ENCODE peak calls at places on chromosomes 11 and 22, in six cellular contexts. P is suprapubic skin, C is fibroblast of lung, U is aorta, V is endothelial cell of umbilical vein, O is transverse colon. Y is an unnamed sample. For H3K4me1 and H3K9me3, the result is how much of the 10 kb centered on the place peaks cover.

GRCh38 chr11:12205330-12205729 is 94.9 kb downstream of the MICAL2 start:
- DNase-seq in P (no peak), C (peak), U (no peak), V (no peak), O (no peak), Y (no peak)

GRCh38 chr11:24513837-24514594 is 17.2 kb downstream of the LUZP2 start:
- DNase-seq in P (no peak), C (no peak), U (no peak), V (no peak), O (no peak), Y (no peak)

GRCh38 chr11:122720482-122720881 is 65.0 kb downstream of the UBASH3B start:
- DNase-seq in P (no peak), C (no peak), U (no peak), V (no peak), O (no peak), Y (no peak)

GRCh38 chr11:102530558-102530957 is at the start of gene MMP7:
- DNase-seq in P (no peak), C (peak), U (no peak), V (peak), O (no peak), Y (no peak)

GRCh38 chr22:31579835-31580242 is 82.2 kb downstream of the PISD start:
- DNase-seq in P (no peak), C (no peak), U (no peak), V (no peak), O (no peak), Y (peak)

GRCh38 chr22:27515091-27515523 is 286.4 kb downstream of the MN1 start:
- DNase-seq in P (no peak), C (peak), U (peak), V (no peak), O (no peak), Y (no peak)

GRCh38 chr11:12743834-12744449 is 69.7 kb downstream of the TEAD1 start:
- DNase-seq in P (no peak), C (no peak), U (no peak), V (no peak), O (no peak), Y (no peak)

GRCh38 chr11:73538381-73538872 is 59.5 kb downstream of the FAM168A start:
- DNase-seq in P (no peak), C (no peak), U (no peak), V (peak), O (no peak), Y (no peak)

GRCh38 chr11:32225491-32226285 is 134.8 kb downstream of the RCN1 start:
- DNase-seq in P (no peak), C (no peak), U (no peak), V (no peak), O (no peak), Y (no peak)

GRCh38 chr11:100706179-100706578 is 19.1 kb downstream of the ARHGAP42 start:
- DNase-seq in P (no peak), C (no peak), U (no peak), V (no peak), O (no peak), Y (no peak)

GRCh38 chr11:121460941-121461514 is 8.3 kb upstream of the SORL1-AS1 start:
- DNase-seq in P (no peak), C (no peak), U (no peak), V (no peak), O (no peak), Y (no peak)

GRCh38 chr11:9046376-9046775 is 42.6 kb upstream of the NRIP3 start:
- DNase-seq in P (no peak), C (no peak), U (no peak), V (no peak), O (no peak), Y (no peak)

GRCh38 chr11:47991266-47991830 is 11.0 kb downstream of the PTPRJ start:
- DNase-seq in P (no peak), C (no peak), U (no peak), V (peak), O (peak), Y (no peak)

GRCh38 chr11:76361773-76362172 is 19.2 kb downstream of the THAP12 start:
- DNase-seq in P (no peak), C (no peak), U (no peak), V (no peak), O (no peak), Y (no peak)

GRCh38 chr11:73003083-73003482 is 139.0 kb downstream of the FCHSD2 start:
- DNase-seq in P (no peak), C (no peak), U (no peak), V (no peak), O (no peak), Y (no peak)

GRCh38 chr11:7020183-7020917 is at the start of the genes NLRP14 and ZNF214:
- DNase-seq in P (peak), C (peak), U (peak), V (peak), O (peak), Y (peak)

GRCh38 chr22:38754247-38755154 is 1.3 kb downstream of the SUN2 start:
- DNase-seq in P (peak), C (peak), U (peak), V (peak), O (peak), Y (peak)

GRCh38 chr22:39039306-39040126 is 1.1 kb upstream of the APOBEC3F start:
- DNase-seq in P (no peak), C (no peak), U (no peak), V (no peak), O (no peak), Y (no peak)

GRCh38 chr22:39526736-39527171 is 5.8 kb downstream of the RPS19BP1 start:
- DNase-seq in P (no peak), C (no peak), U (no peak), V (no peak), O (no peak), Y (peak)

GRCh38 chr11:118109231-118109630 is 22.5 kb upstream of the SMIM35 start:
- DNase-seq in P (no peak), C (no peak), U (no peak), V (no peak), O (no peak), Y (no peak)

GRCh38 chr11:122634507-122634906 is 21.0 kb upstream of the UBASH3B start:
- DNase-seq in P (peak), C (peak), U (no peak), V (no peak), O (peak), Y (no peak)

GRCh38 chr11:111635706-111636045 is 33.4 kb downstream of the SIK2 start:
- DNase-seq in P (no peak), C (peak), U (peak), V (no peak), O (peak), Y (no peak)

GRCh38 chr22:47171441-47172221 is 409.2 kb downstream of the TBC1D22A start:
- DNase-seq in P (peak), C (no peak), U (peak), V (no peak), O (peak), Y (peak)

DNA sequence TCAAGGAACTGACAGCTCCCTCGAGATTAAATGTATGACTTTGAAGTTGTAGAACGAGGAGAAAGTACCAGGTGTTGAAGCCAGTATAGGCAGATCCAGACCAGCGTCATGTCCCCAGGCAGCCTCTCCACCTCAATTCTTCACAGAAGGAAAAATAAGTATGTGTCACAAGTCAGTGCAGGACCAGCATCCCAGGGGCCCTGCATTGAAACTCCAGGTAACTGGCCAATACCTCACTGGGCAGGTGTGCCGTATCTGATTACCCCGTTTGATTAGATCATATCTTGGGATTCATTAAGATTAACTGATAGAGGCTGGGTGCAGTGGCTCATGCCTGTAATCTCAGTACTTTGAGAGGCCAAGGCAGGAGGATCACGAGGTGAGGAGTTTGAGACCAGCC is 466.7 kb upstream of the B3GAT1 start:
- DNase-seq in P (no peak), C (no peak), U (no peak), V (no peak), O (no peak), Y (no peak)
- H3K4me1 ChIP-seq in P (under half), C (under half), U (under half), V (under half), O (under half), Y (under half)

DNA sequence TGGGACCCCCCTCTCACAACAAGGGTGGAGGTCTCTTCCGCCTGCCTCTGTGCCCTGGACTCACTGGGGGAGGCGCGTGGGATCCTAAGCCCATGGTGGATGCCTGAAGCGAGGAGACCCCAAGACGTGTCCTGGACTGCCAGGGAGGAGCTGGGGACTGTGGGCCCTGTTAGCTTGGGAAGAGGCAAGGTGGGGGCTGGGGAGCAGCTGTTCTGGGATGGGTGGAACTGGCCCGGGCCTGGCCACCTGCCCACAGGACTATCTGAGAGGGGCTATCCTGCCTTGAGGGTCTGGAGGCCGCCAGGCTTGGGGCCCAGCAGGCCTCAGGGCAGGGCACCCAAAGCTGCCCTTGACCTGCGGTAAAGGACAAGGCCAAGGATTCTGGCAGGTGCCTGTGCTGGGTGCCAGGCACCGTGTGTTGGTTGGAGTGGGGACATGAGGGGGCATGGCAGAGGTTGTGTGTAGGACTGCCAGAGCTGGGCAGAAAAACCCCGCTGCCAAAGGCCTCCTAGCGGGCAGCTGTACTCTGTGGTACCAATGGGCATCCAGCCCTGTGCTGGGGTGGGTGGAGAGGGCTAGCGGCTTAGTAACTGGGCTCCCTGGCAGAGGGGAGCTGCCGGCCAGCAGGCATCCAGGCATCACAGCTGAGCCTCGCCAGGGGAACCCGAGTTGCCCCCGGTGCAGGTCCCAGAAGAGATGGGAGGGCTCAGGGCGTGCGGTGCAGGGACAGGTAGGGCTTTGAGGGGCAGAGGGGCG is 670 bp downstream of the LSP1 start:
- DNase-seq in P (no peak), C (no peak), U (no peak), V (no peak), O (no peak), Y (no peak)
- H3K4me3 ChIP-seq in P (peak), C (no peak), U (no peak), V (no peak), O (peak), Y (peak)

GRCh38 chr22:49157529-49158339 is 669.9 kb downstream of the BRD1 start:
- DNase-seq in P (peak), C (no peak), U (no peak), V (no peak), O (no peak), Y (no peak)

GRCh38 chr22:49160261-49161001 is 667.2 kb downstream of the BRD1 start:
- DNase-seq in P (no peak), C (no peak), U (peak), V (no peak), O (no peak), Y (no peak)

GRCh38 chr22:49158741-49159564 is 668.7 kb downstream of the BRD1 start:
- DNase-seq in P (no peak), C (no peak), U (peak), V (no peak), O (no peak), Y (no peak)

GRCh38 chr22:49161002-49161850 is 666.4 kb downstream of the BRD1 start:
- DNase-seq in P (no peak), C (no peak), U (peak), V (no peak), O (no peak), Y (peak)

DNA sequence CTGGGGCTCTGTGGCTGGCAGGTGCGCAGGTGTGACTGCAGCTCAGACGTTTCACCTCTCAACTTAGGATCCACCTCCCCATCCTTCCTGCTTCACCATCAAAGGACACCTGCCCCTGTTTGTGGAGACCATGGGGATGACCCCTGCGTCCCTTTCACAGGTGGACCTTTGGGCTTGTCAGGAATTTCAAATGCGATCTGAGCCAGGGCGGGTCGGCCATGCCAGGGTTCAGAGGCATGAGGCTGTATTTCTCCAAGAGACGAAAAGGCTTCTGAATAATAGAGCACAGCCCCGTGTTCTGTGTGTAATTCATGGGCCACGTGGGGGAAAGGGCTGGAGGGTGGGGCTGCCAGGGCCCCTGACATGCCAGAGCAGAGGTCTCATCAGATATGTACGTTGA is 668.0 kb downstream of the BRD1 start:
- DNase-seq in P (no peak), C (no peak), U (peak), V (no peak), O (no peak), Y (no peak)
- H3K9me3 ChIP-seq in P (under half), C (under half), U (under half), V (under half), O (under half), Y (under half)

GRCh38 chr11:129840236-129840635 is 24.6 kb downstream of the TMEM45B start:
- DNase-seq in P (no peak), C (no peak), U (no peak), V (no peak), O (peak), Y (no peak)
- H3K4me1 ChIP-seq in P (under half), C (under half), U (under half), V (under half), O (under half), Y (under half)

GRCh38 chr11:119726585-119727522 is 2.1 kb downstream of the NECTIN1 start:
- DNase-seq in P (no peak), C (no peak), U (no peak), V (no peak), O (no peak), Y (peak)
- H3K4me3 ChIP-seq in P (peak), C (peak), U (peak), V (peak), O (peak), Y (peak)

GRCh38 chr22:49616356-49617231 is 211.1 kb downstream of the BRD1 start:
- DNase-seq in P (no peak), C (no peak), U (no peak), V (no peak), O (no peak), Y (peak)

GRCh38 chr22:49613108-49613507 is 214.6 kb downstream of the BRD1 start:
- DNase-seq in P (no peak), C (no peak), U (no peak), V (no peak), O (no peak), Y (no peak)

GRCh38 chr22:49617264-49617663 is 210.4 kb downstream of the BRD1 start:
- DNase-seq in P (no peak), C (no peak), U (no peak), V (no peak), O (no peak), Y (peak)

GRCh38 chr22:49614966-49615965 is 212.4 kb downstream of the BRD1 start:
- DNase-seq in P (no peak), C (no peak), U (peak), V (no peak), O (no peak), Y (peak)

DNA sequence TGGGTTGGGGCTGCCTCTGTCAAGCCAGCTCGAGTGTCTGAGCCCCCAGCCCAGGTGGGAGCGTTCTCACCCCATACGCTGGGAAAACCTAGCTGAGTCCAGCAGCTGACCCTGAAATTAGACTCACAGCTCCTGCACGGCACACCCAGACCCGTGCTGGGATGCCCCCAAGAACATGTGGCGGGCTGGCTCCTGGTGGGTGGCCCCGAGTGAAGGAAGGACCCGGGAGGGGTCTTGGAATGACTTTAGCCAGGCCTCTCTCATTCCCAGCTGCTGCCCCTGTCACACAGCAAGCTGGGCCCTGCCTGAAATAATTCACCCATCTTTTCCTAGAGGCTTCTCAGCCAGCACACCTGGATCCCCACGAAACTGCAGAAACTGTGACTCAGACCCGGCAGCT is 213.8 kb downstream of the BRD1 start:
- DNase-seq in P (no peak), C (no peak), U (no peak), V (no peak), O (no peak), Y (peak)
- H3K9me3 ChIP-seq in P (under half), C (under half), U (under half), V (under half), O (under half), Y (under half)

GRCh38 chr22:25758316-25758715 is 16.3 kb downstream of the MYO18B start:
- DNase-seq in P (no peak), C (no peak), U (no peak), V (no peak), O (no peak), Y (no peak)
- H3K4me1 ChIP-seq in P (under half), C (under half), U (under half), V (under half), O (under half), Y (under half)

GRCh38 chr11:114164546-114164945 is 105.0 kb downstream of the ZBTB16 start:
- DNase-seq in P (no peak), C (no peak), U (no peak), V (no peak), O (no peak), Y (no peak)
- H3K4me3 ChIP-seq in P (no peak), C (no peak), U (no peak), V (no peak), O (no peak), Y (no peak)

GRCh38 chr11:64415286-64415685 is 56.3 kb downstream of the RPS6KA4 start:
- DNase-seq in P (no peak), C (peak), U (no peak), V (no peak), O (no peak), Y (no peak)

GRCh38 chr11:64415996-64416728 is 57.2 kb downstream of the RPS6KA4 start:
- DNase-seq in P (no peak), C (no peak), U (no peak), V (no peak), O (no peak), Y (no peak)

GRCh38 chr11:64419257-64419790 is 60.4 kb downstream of the RPS6KA4 start:
- DNase-seq in P (no peak), C (no peak), U (peak), V (no peak), O (no peak), Y (no peak)

GRCh38 chr11:64419818-64420485 is 61.0 kb downstream of the RPS6KA4 start:
- DNase-seq in P (no peak), C (peak), U (peak), V (no peak), O (no peak), Y (no peak)
- H3K9me3 ChIP-seq in P (under half), C (under half), U (under half), V (under half), O (under half), Y (under half)

GRCh38 chr22:32828150-32828549 is 26.6 kb downstream of the TIMP3 start:
- DNase-seq in P (no peak), C (no peak), U (no peak), V (no peak), O (no peak), Y (no peak)
- H3K4me1 ChIP-seq in P (half or more), C (under half), U (under half), V (under half), O (under half), Y (under half)

Y was measured in mucosa of descending colon.